ENCODE peak calls at places on chromosomes 7 and 10, in five cellular contexts. R is caudate nucleus; Z is NCI-H82; P is effector memory CD8-positive, alpha-beta T cell; C is lung. V is an unnamed sample.

GRCh38 chr10:102410427-102411073 is 8.0 kb downstream of the PSD start:
- DNase-seq in R (peak; percentile 42), Z (no peak), P (no peak), C (no peak), V (no peak)

GRCh38 chr7:50723888-50724287 is 58.8 kb downstream of the GRB10 start:
- DNase-seq in R (no peak), Z (no peak), P (no peak), C (no peak), V (no peak)

GRCh38 chr7:129439963-129440625 is 5.9 kb downstream of the STRIP2 start:
- DNase-seq in R (no peak), Z (no peak), P (no peak), C (no peak), V (no peak)

GRCh38 chr7:128076831-128077271 is 45.6 kb upstream of the LRRC4 start:
- DNase-seq in R (no peak), Z (peak; percentile 51), P (no peak), C (peak; percentile 36), V (no peak)

GRCh38 chr10:26437637-26438461 is at the start of gene APBB1IP:
- DNase-seq in R (peak; percentile 16), Z (no peak), P (peak; percentile 28), C (peak; percentile 87), V (peak; percentile 15)

GRCh38 chr7:115825736-115826135 is 204.8 kb downstream of the TFEC start:
- DNase-seq in R (no peak), Z (no peak), P (no peak), C (no peak), V (no peak)

GRCh38 chr10:60853107-60853506 is 74.8 kb downstream of the CDK1 start:
- DNase-seq in R (no peak), Z (no peak), P (no peak), C (no peak), V (no peak)

GRCh38 chr10:71685554-71686202 is 33.9 kb downstream of the C10orf105 start:
- DNase-seq in R (no peak), Z (peak; percentile 19), P (no peak), C (no peak), V (no peak)

GRCh38 chr10:71634531-71635164 is 84.9 kb downstream of the C10orf105 start:
- DNase-seq in R (no peak), Z (peak; percentile 55), P (no peak), C (no peak), V (no peak)

GRCh38 chr7:112502700-112503099 is 21.9 kb downstream of the LSMEM1 start:
- DNase-seq in R (no peak), Z (no peak), P (no peak), C (no peak), V (no peak)

GRCh38 chr10:117454502-117454901 is 79.3 kb upstream of the PDZD8 start:
- DNase-seq in R (no peak), Z (no peak), P (no peak), C (no peak), V (no peak)

GRCh38 chr7:47394216-47394615 is 187.7 kb downstream of the TNS3 start:
- DNase-seq in R (no peak), Z (no peak), P (no peak), C (no peak), V (no peak)

GRCh38 chr10:116741391-116742351 is 695 bp downstream of the HSPA12A start:
- DNase-seq in R (peak; percentile 55), Z (peak; percentile 39), P (no peak), C (no peak), V (no peak)

GRCh38 chr7:50329775-50330174 is 25.3 kb downstream of the IKZF1 start:
- DNase-seq in R (no peak), Z (no peak), P (no peak), C (no peak), V (no peak)

GRCh38 chr10:12484945-12485805 is 135.8 kb downstream of the CAMK1D start:
- DNase-seq in R (no peak), Z (peak; percentile 13), P (no peak), C (no peak), V (peak; percentile 20)

GRCh38 chr7:114923403-114923713 is 1.5 kb downstream of the MDFIC start:
- DNase-seq in R (no peak), Z (no peak), P (no peak), C (no peak), V (no peak)

GRCh38 chr10:77564781-77565589 is 72.6 kb downstream of the KCNMA1 start:
- DNase-seq in R (no peak), Z (no peak), P (no peak), C (no peak), V (peak; percentile 88)

GRCh38 chr10:59252491-59252890 is 76.0 kb downstream of the PHYHIPL start:
- DNase-seq in R (no peak), Z (no peak), P (no peak), C (no peak), V (no peak)